ENCODE peak calls at places on chromosomes 16 and 17, in eight cellular contexts. Y is adrenal gland, F is fibroblast of lung, H is GM06990, T is GM23338, M is IMR-90, G is right atrium auricular region, J is kidney epithelial cell. Z is an unnamed sample. For H3K36me3, the result is how much of the 10 kb centered on the place peaks cover.

GRCh38 chr16:74275031-74275636 is 21.5 kb upstream of the PSMD7 start:
- DNase-seq in Y (no peak), F (peak), M (peak), H (no peak), T (peak), G (no peak), J (no peak), Z (no peak)

GRCh38 chr17:19867094-19867653 is 562 bp downstream of the ULK2 start:
- DNase-seq in M (peak), Y (peak), G (peak), T (peak), H (peak), F (peak), J (no peak), Z (no peak)

GRCh38 chr16:2511128-2511785 is 2.5 kb upstream of the ATP6V0C start:
- DNase-seq in F (peak), J (no peak), H (no peak), T (peak), Y (peak), G (peak), M (peak), Z (no peak)

GRCh38 chr17:17313350-17313991 is 10.3 kb downstream of the NT5M start:
- DNase-seq in H (peak), Y (peak), F (no peak), T (peak), J (peak), M (no peak), G (no peak), Z (no peak)

GRCh38 chr16:3092501-3092991 is 6.5 kb downstream of the ZSCAN10 start:
- DNase-seq in T (no peak), F (no peak), Y (no peak), G (no peak), J (no peak), H (no peak), M (no peak), Z (no peak)

GRCh38 chr16:924806-925205 is 46.0 kb downstream of the LMF1 start:
- DNase-seq in G (no peak), T (no peak), H (no peak), M (no peak), J (no peak), F (no peak), Y (no peak), Z (no peak)

GRCh38 chr17:17796787-17797061 is 40.1 kb downstream of the SREBF1 start:
- DNase-seq in T (no peak), M (no peak), F (no peak), H (no peak), J (no peak), Y (no peak), G (no peak), Z (no peak)

GRCh38 chr16:5502467-5502869 is 404.9 kb upstream of the EEF2KMT start:
- DNase-seq in G (no peak), F (no peak), T (peak), M (no peak), H (no peak), Y (no peak), J (no peak), Z (no peak)

GRCh38 chr17:81391964-81392908 is 3.0 kb upstream of the BAHCC1 start:
- DNase-seq in T (peak), Y (no peak), M (peak), H (no peak), F (peak), G (no peak), J (no peak), Z (no peak)

GRCh38 chr16:67664871-67665270 is 1.7 kb downstream of the ENKD1 start:
- DNase-seq in T (no peak), H (no peak), J (no peak), M (no peak), F (no peak), G (no peak), Y (no peak), Z (no peak)

GRCh38 chr17:68562736-68563135 is 38.4 kb downstream of the FAM20A start:
- DNase-seq in J (no peak), T (no peak), G (no peak), F (no peak), M (no peak), H (no peak), Y (no peak), Z (no peak)

GRCh38 chr17:75008373-75008772 is 4.1 kb upstream of the MRPL58 start:
- DNase-seq in Y (no peak), G (no peak), J (no peak), H (no peak), T (no peak), F (no peak), M (no peak), Z (no peak)

GRCh38 chr16:72635694-72636093 is 412.2 kb downstream of the ZFHX3 start:
- DNase-seq in F (no peak), H (no peak), G (no peak), M (no peak), Y (no peak), T (no peak), J (no peak), Z (no peak)

GRCh38 chr16:67339453-67339852 is 12.8 kb downstream of the LRRC36 start:
- DNase-seq in G (no peak), H (no peak), J (no peak), T (peak), M (peak), F (peak), Y (no peak), Z (no peak)

GRCh38 chr16:22075776-22076175 is 16.6 kb upstream of the VWA3A start:
- DNase-seq in Y (no peak), G (no peak), F (no peak), J (no peak), M (peak), T (no peak), H (no peak), Z (no peak)

GRCh38 chr17:17044846-17045561 is 2.7 kb downstream of the MPRIP start:
- DNase-seq in T (peak), J (no peak), G (no peak), Y (peak), F (peak), M (peak), H (peak), Z (no peak)

GRCh38 chr17:38660097-38661026 is 14.4 kb downstream of the EPOP start:
- DNase-seq in Y (no peak), J (no peak), G (no peak), H (no peak), F (no peak), T (no peak), M (no peak), Z (no peak)

GRCh38 chr16:77807-78443 is at the start of gene MPG:
- DNase-seq in J (no peak), F (peak), Y (peak), M (peak), T (peak), G (peak), H (peak), Z (no peak)

GRCh38 chr17:36147601-36148000 is 28.8 kb downstream of the TBC1D3B start:
- DNase-seq in F (no peak), H (no peak), T (no peak), Y (no peak), G (no peak), J (no peak), M (no peak), Z (no peak)

GRCh38 chr17:60535382-60536279 is 9.6 kb upstream of the APPBP2 start:
- DNase-seq in G (no peak), F (peak), H (no peak), Y (no peak), T (no peak), M (peak), J (no peak), Z (no peak)

GRCh38 chr17:69342896-69343644 is 16.1 kb upstream of the ABCA5 start:
- DNase-seq in G (no peak), J (no peak), F (no peak), M (no peak), Y (no peak), T (no peak), H (no peak), Z (no peak)

GRCh38 chr17:51841669-51842068 is 316.8 kb downstream of the CA10 start:
- DNase-seq in G (no peak), H (no peak), F (no peak), J (no peak), T (no peak), M (no peak), Y (no peak), Z (no peak)

GRCh38 chr17:72460711-72461110 is 339.9 kb downstream of the SOX9 start:
- DNase-seq in J (no peak), M (no peak), H (no peak), G (no peak), F (peak), Y (no peak), T (no peak), Z (no peak)

GRCh38 chr16:72679856-72680255 is 368.1 kb downstream of the ZFHX3 start:
- DNase-seq in Y (no peak), T (no peak), J (no peak), G (no peak), F (no peak), H (no peak), M (no peak), Z (no peak)

GRCh38 chr16:82761236-82761635 is 134.5 kb downstream of the CDH13 start:
- DNase-seq in H (no peak), Y (peak), T (no peak), F (peak), G (peak), M (peak), J (no peak), Z (peak)

GRCh38 chr17:44820631-44821196 is 9.4 kb downstream of the GJC1 start:
- DNase-seq in M (peak), G (no peak), J (peak), Y (no peak), T (no peak), H (no peak), F (peak), Z (peak)
- H3K4me3 ChIP-seq in M (no peak), G (no peak), J (no peak), Y (no peak), T (no peak), H (no peak), F (peak), Z (peak)

GRCh38 chr16:84052071-84052622 is 9.6 kb upstream of the SLC38A8 start:
- DNase-seq in M (no peak), T (no peak), H (no peak), G (no peak), Y (no peak), F (no peak), J (no peak), Z (no peak)
- H3K36me3 ChIP-seq in M (under half), T (under half), H (under half), G (under half), Y (under half), F (under half), J (under half), Z (under half)

DNA sequence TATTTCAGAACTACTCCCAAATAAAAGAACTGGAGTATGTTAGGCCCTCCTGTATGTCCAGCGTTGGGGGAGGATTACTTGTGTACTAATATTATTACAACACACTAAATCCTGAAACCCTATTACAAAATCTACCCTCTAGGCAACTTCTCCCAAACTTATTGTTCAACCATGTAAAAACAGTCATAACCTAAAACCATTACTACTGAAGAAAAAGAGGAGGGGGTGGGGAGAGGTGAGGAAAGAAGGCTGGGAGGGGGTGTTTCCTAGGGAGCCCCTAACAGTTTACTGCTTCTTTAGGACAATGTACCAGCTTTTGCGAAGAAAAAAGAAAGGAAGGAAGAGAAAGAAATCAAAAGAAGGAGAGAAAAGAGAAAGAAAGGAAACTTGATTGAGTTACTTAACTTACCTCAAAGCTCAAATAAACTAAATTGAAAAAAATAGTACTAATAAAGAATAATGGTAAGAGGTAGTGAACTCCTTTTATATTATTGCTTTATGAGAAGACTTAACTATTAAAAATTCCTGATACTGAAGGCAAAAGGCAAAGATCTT is 2.3 kb downstream of the SALL1 start:
- DNase-seq in F (no peak), Y (no peak), M (no peak), G (no peak), J (no peak), T (no peak), H (no peak), Z (no peak)
- H3K4me3 ChIP-seq in F (no peak), Y (no peak), M (peak), G (no peak), J (peak), T (peak), H (no peak), Z (no peak)

GRCh38 chr17:31564883-31565297 is 173.4 kb downstream of the RAB11FIP4 start:
- DNase-seq in G (no peak), H (no peak), F (peak), J (peak), Y (no peak), T (peak), M (peak), Z (no peak)

GRCh38 chr17:31566247-31566991 is 174.9 kb downstream of the RAB11FIP4 start:
- DNase-seq in Y (no peak), G (no peak), J (no peak), F (no peak), H (no peak), M (no peak), T (no peak), Z (no peak)

GRCh38 chr17:31564291-31564690 is 172.8 kb downstream of the RAB11FIP4 start:
- DNase-seq in T (no peak), M (no peak), Y (no peak), H (no peak), J (no peak), G (no peak), F (no peak), Z (no peak)

GRCh38 chr17:31566992-31567373 is 175.5 kb downstream of the RAB11FIP4 start:
- DNase-seq in Y (no peak), T (no peak), H (no peak), F (no peak), G (no peak), M (no peak), J (no peak), Z (no peak)

DNA sequence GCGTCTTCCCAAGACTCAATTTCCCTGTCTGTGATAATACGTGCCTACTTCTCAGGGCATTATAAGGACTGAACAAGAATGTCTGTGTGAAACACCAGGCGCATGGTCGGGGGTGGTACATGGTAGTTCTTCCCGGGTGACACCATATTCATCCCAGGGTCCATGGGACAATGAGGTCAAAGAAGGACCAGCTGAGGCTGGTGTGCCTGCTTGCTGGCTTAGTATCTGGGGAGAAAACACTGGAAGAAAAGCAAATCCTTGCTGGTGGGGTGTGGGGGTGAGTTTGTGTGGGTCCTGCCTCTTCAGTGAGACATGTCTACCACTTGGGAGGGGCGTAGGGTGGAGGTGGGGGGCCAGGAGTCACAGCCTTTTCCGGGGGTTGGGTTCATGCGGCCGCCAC is 174.2 kb downstream of the RAB11FIP4 start:
- DNase-seq in Y (no peak), F (no peak), H (no peak), T (no peak), M (no peak), J (no peak), G (no peak), Z (no peak)
- H3K36me3 ChIP-seq in Y (under half), F (under half), H (under half), T (under half), M (under half), J (under half), G (under half), Z (under half)

GRCh38 chr16:58462499-58462996 is 37.4 kb upstream of the NDRG4 start:
- DNase-seq in F (no peak), G (no peak), H (no peak), Y (no peak), J (no peak), T (peak), M (no peak), Z (no peak)

GRCh38 chr16:58464916-58465731 is 34.8 kb upstream of the NDRG4 start:
- DNase-seq in Y (peak), M (no peak), G (no peak), T (peak), F (no peak), H (no peak), J (no peak), Z (no peak)

GRCh38 chr16:58465817-58466216 is 34.1 kb upstream of the NDRG4 start:
- DNase-seq in J (no peak), Y (no peak), F (no peak), M (no peak), H (no peak), T (no peak), G (no peak), Z (no peak)

GRCh38 chr16:58462997-58463891 is 36.7 kb upstream of the NDRG4 start:
- DNase-seq in Y (peak), J (no peak), T (peak), M (no peak), H (no peak), F (no peak), G (no peak), Z (no peak)

GRCh38 chr16:58464047-58464915 is 35.7 kb upstream of the NDRG4 start:
- DNase-seq in J (no peak), H (no peak), M (no peak), Y (peak), G (no peak), F (no peak), T (peak), Z (no peak)
- H3K4me3 ChIP-seq in J (peak), H (peak), M (no peak), Y (peak), G (peak), F (peak), T (peak), Z (peak)

GRCh38 chr17:41125064-41125463 is 1.1 kb upstream of the KRTAP4-12 start:
- DNase-seq in J (no peak), G (no peak), T (no peak), H (no peak), M (no peak), F (no peak), Y (no peak), Z (no peak)

GRCh38 chr17:41118721-41119120 is 548 bp upstream of the KRTAP4-11 start:
- DNase-seq in F (no peak), Y (no peak), M (peak), G (no peak), T (no peak), J (no peak), H (no peak), Z (no peak)

GRCh38 chr17:41116292-41116691 is 1.9 kb downstream of the KRTAP4-11 start:
- DNase-seq in J (no peak), Y (no peak), G (no peak), T (no peak), M (no peak), F (no peak), H (no peak), Z (no peak)

GRCh38 chr17:41126412-41126811 is 2.4 kb upstream of the KRTAP4-12 start:
- DNase-seq in Y (no peak), M (no peak), F (no peak), H (no peak), G (no peak), T (no peak), J (no peak), Z (no peak)

DNA sequence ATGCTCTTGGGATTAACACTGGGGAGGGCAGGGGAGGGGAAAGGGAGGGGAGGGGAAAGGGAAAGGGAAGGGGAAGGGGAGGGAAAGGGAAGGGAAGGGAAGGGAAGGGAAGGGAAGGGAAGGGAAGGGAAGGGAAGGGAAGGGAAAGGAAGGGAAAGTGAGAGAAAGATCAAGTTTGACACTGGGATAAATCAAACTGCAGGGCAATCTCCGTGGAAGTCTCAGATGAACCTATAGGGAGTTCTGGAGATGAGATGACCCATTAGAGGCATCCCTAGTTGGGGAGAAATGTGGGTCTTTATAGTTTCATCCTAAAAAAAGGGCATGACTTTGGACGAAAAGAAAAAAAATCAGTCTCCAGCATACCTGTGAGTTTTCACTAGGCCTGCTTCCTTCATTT is 2.2 kb downstream of the KRTAP4-12 start:
- DNase-seq in Y (no peak), T (no peak), H (no peak), M (no peak), G (no peak), J (no peak), F (no peak), Z (no peak)
- H3K36me3 ChIP-seq in Y (under half), T (under half), H (under half), M (under half), G (under half), J (under half), F (under half), Z (under half)

GRCh38 chr17:48310748-48311213 is 119.2 kb downstream of the SKAP1 start:
- DNase-seq in G (no peak), J (no peak), M (no peak), Y (no peak), T (peak), F (no peak), H (no peak), Z (no peak)

GRCh38 chr17:48308591-48308990 is 121.4 kb downstream of the SKAP1 start:
- DNase-seq in Y (no peak), J (no peak), G (no peak), M (no peak), F (no peak), T (no peak), H (no peak), Z (no peak)

GRCh38 chr17:48307222-48307621 is 122.8 kb downstream of the SKAP1 start:
- DNase-seq in J (no peak), M (no peak), H (no peak), F (no peak), G (no peak), T (no peak), Y (no peak), Z (no peak)

GRCh38 chr17:48311324-48311723 is 118.7 kb downstream of the SKAP1 start:
- DNase-seq in M (no peak), G (no peak), F (no peak), H (no peak), J (no peak), Y (no peak), T (no peak), Z (no peak)

DNA sequence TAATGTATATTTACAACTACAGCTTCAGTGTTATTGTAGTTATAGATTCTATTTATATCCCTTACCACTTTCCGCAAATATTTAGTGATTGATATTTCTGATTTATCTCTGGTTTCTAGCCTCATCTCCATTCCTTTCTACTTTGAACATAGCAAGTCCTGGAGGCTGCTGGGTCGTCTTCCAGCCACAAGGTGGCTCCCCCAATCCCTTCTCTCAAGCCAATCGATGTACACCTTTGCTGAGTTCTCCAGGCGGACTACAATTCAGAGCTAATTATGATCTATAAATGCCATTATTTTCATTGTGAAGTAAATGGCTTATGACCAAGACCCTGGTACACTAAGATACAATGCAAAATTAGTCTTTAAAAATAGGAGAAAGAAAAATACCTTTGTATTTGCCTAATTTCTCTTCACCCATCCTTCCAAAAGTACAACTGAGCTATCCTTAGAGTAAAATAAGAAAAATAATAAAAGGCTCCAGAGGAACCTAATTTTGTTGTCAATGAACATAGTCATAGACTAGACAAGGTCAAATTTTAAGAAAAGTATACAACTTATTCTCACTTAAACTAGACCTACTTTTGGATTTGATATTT is 122.1 kb downstream of the SKAP1 start:
- DNase-seq in J (peak), M (peak), T (peak), H (no peak), G (no peak), Y (peak), F (peak), Z (peak)
- H3K4me3 ChIP-seq in J (no peak), M (no peak), T (no peak), H (no peak), G (no peak), Y (no peak), F (no peak), Z (no peak)